ENCODE peak calls at places on chromosomes 7 and 10, in eight cellular contexts. N is neural crest cell, G is tibial nerve, C is hepatocyte, W is GM20000, B is mammary epithelial cell, P is spleen, Z is dorsolateral prefrontal cortex. Q is an unnamed sample.

GRCh38 chr10:124212702-124213101 is 119.3 kb upstream of the CHST15 start:
- DNase-seq in N (no peak), G (no peak), C (no peak), W (no peak), B (no peak), P (no peak), Z (no peak), Q (no peak)

GRCh38 chr10:35412900-35413491 is 76.7 kb downstream of the CCNY start:
- DNase-seq in N (no peak), G (no peak), C (no peak), W (no peak), B (peak), P (no peak), Z (no peak), Q (no peak)

GRCh38 chr7:74280985-74281384 is 8.2 kb upstream of the CLIP2 start:
- DNase-seq in N (no peak), G (no peak), C (no peak), W (no peak), B (no peak), P (no peak), Z (no peak), Q (no peak)

GRCh38 chr10:14190702-14191101 is 140.0 kb downstream of the FRMD4A start:
- DNase-seq in N (no peak), G (no peak), C (no peak), W (no peak), B (no peak), P (no peak), Z (no peak), Q (no peak)

GRCh38 chr7:64639267-64640001 is 26.5 kb upstream of the ZNF107 start:
- DNase-seq in N (no peak), G (no peak), C (no peak), W (no peak), B (peak), P (no peak), Z (no peak), Q (no peak)

GRCh38 chr7:92639213-92639896 is 49.2 kb upstream of the FAM133B start:
- DNase-seq in N (no peak), G (no peak), C (no peak), W (no peak), B (no peak), P (no peak), Z (no peak), Q (no peak)

GRCh38 chr10:5959581-5960069 is 17.7 kb downstream of the IL15RA start:
- DNase-seq in N (no peak), G (no peak), C (no peak), W (no peak), B (no peak), P (no peak), Z (peak), Q (no peak)

GRCh38 chr10:132687181-132687892 is 98.6 kb downstream of the NKX6-2 start:
- DNase-seq in N (no peak), G (no peak), C (no peak), W (no peak), B (no peak), P (peak), Z (peak), Q (no peak)

GRCh38 chr10:11437391-11438241 is 173.8 kb downstream of the USP6NL start:
- DNase-seq in N (no peak), G (no peak), C (no peak), W (no peak), B (no peak), P (no peak), Z (no peak), Q (no peak)

GRCh38 chr7:126856691-126857291 is 395.9 kb downstream of the GRM8 start:
- DNase-seq in N (no peak), G (no peak), C (peak), W (peak), B (peak), P (no peak), Z (no peak), Q (no peak)

GRCh38 chr10:79948976-79949722 is at the start of gene SFTPD:
- DNase-seq in N (no peak), G (no peak), C (peak), W (no peak), B (peak), P (no peak), Z (no peak), Q (no peak)

GRCh38 chr10:77286851-77287250 is 350.8 kb downstream of the KCNMA1 start:
- DNase-seq in N (no peak), G (no peak), C (no peak), W (no peak), B (no peak), P (no peak), Z (no peak), Q (no peak)

GRCh38 chr7:80284848-80285247 is 150.2 kb downstream of the GNAI1 start:
- DNase-seq in N (no peak), G (no peak), C (peak), W (no peak), B (peak), P (no peak), Z (no peak), Q (no peak)

GRCh38 chr10:11830836-11831519 is 7.8 kb downstream of the PROSER2 start:
- DNase-seq in N (no peak), G (no peak), C (peak), W (no peak), B (peak), P (no peak), Z (no peak), Q (no peak)

GRCh38 chr10:44205072-44205471 is 179.8 kb downstream of the CXCL12 start:
- DNase-seq in N (no peak), G (no peak), C (no peak), W (no peak), B (no peak), P (no peak), Z (no peak), Q (no peak)

GRCh38 chr7:51352174-51353145 is 35.9 kb upstream of the COBL start:
- DNase-seq in N (no peak), G (no peak), C (no peak), W (no peak), B (no peak), P (no peak), Z (no peak), Q (no peak)

GRCh38 chr10:113108180-113108835 is 158.3 kb downstream of the TCF7L2 start:
- DNase-seq in N (peak), G (no peak), C (no peak), W (no peak), B (no peak), P (no peak), Z (peak), Q (no peak)
- TF ChIP-seq CTCF in N (peak), G (peak), C (peak), W (peak), B (peak), P (no peak), Z (peak), Q (peak)

GRCh38 chr7:27586825-27587224 is 75.9 kb downstream of the HIBADH start:
- DNase-seq in N (no peak), G (no peak), C (no peak), W (peak), B (no peak), P (peak), Z (peak), Q (no peak)
- TF ChIP-seq CTCF in N (no peak), G (no peak), C (no peak), W (no peak), B (no peak), P (no peak), Z (peak), Q (no peak)

GRCh38 chr7:1950623-1951523 is 280.8 kb downstream of the ELFN1 start:
- DNase-seq in N (no peak), G (no peak), C (no peak), W (no peak), B (no peak), P (peak), Z (no peak), Q (no peak)
- TF ChIP-seq CTCF in N (no peak), G (no peak), C (no peak), W (no peak), B (no peak), P (no peak), Z (no peak), Q (no peak)

GRCh38 chr7:157018328-157018996 is 8.0 kb upstream of the MNX1 start:
- DNase-seq in N (no peak), G (no peak), C (no peak), W (no peak), B (no peak), P (no peak), Z (no peak), Q (no peak)

GRCh38 chr7:157020514-157021070 is 10.1 kb upstream of the MNX1 start:
- DNase-seq in N (no peak), G (no peak), C (peak), W (peak), B (no peak), P (no peak), Z (no peak), Q (no peak)

GRCh38 chr7:157019718-157020451 is 9.4 kb upstream of the MNX1 start:
- DNase-seq in N (no peak), G (no peak), C (peak), W (no peak), B (no peak), P (no peak), Z (no peak), Q (no peak)

GRCh38 chr7:157017639-157018327 is 7.3 kb upstream of the MNX1 start:
- DNase-seq in N (no peak), G (no peak), C (no peak), W (peak), B (no peak), P (no peak), Z (no peak), Q (no peak)

DNA sequence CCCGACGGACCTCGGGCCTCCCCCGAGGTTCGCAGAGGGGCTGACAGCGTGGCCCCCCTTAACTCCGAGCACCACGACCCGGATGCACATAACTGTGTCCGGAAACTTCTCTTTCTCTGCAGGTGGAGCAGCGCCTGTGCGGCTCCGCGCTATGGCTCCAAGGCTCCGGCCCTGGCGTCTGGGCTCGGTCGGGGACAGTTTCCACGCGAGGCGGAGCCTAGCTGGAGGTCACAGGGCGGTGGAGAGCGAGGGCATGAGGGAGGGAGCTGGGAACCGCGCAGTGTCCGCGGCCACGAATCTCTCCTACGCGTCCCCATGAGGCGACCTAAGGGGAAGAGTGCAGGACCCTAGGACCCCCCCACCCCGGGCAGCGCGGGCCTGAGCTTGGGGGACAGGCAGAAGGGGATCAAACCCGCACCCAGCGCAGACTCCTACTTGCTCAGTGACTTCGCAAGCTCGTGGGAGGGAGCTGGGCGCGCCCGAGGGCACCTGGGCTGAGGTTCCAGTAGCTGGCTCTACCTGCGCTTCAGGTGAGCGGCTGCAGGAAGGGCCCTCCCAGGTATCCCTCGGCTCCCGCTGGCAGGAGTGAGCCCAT is 8.6 kb upstream of the MNX1 start:
- DNase-seq in N (no peak), G (no peak), C (peak), W (peak), B (no peak), P (peak), Z (no peak), Q (no peak)
- TF ChIP-seq CTCF in N (no peak), G (no peak), C (no peak), W (no peak), B (no peak), P (no peak), Z (no peak), Q (no peak)

GRCh38 chr10:90965720-90966119 is 44.8 kb upstream of the ANKRD1 start:
- DNase-seq in N (no peak), G (no peak), C (no peak), W (no peak), B (no peak), P (no peak), Z (no peak), Q (no peak)

GRCh38 chr10:90966146-90966545 is 45.3 kb upstream of the ANKRD1 start:
- DNase-seq in N (no peak), G (no peak), C (no peak), W (no peak), B (no peak), P (no peak), Z (no peak), Q (no peak)

GRCh38 chr10:90968448-90969086 is 47.7 kb upstream of the ANKRD1 start:
- DNase-seq in N (no peak), G (no peak), C (no peak), W (no peak), B (peak), P (no peak), Z (no peak), Q (no peak)

GRCh38 chr10:90969148-90969547 is 48.3 kb upstream of the ANKRD1 start:
- DNase-seq in N (no peak), G (no peak), C (no peak), W (no peak), B (peak), P (no peak), Z (no peak), Q (no peak)

GRCh38 chr10:90967865-90968264 is 47.0 kb upstream of the ANKRD1 start:
- DNase-seq in N (no peak), G (no peak), C (no peak), W (no peak), B (no peak), P (no peak), Z (no peak), Q (no peak)
- TF ChIP-seq CTCF in N (no peak), G (no peak), C (no peak), W (no peak), B (no peak), P (no peak), Z (no peak), Q (no peak)

GRCh38 chr10:84783386-84783785 is 455.0 kb downstream of the CCSER2 start:
- DNase-seq in N (peak), G (no peak), C (peak), W (peak), B (peak), P (no peak), Z (no peak), Q (no peak)
- TF ChIP-seq CTCF in N (peak), G (peak), C (peak), W (peak), B (peak), P (no peak), Z (peak), Q (peak)

GRCh38 chr7:2474224-2474623 is 2.0 kb downstream of the GRIFIN start:
- DNase-seq in N (no peak), G (no peak), C (no peak), W (no peak), B (no peak), P (no peak), Z (no peak), Q (no peak)

GRCh38 chr7:2471022-2471329 is 5.2 kb downstream of the GRIFIN start:
- DNase-seq in N (no peak), G (no peak), C (no peak), W (no peak), B (peak), P (no peak), Z (no peak), Q (no peak)

GRCh38 chr7:2471396-2471795 is 4.8 kb downstream of the GRIFIN start:
- DNase-seq in N (no peak), G (no peak), C (no peak), W (no peak), B (peak), P (no peak), Z (no peak), Q (no peak)

GRCh38 chr7:2473496-2474180 is 2.6 kb downstream of the GRIFIN start:
- DNase-seq in N (no peak), G (no peak), C (no peak), W (no peak), B (no peak), P (no peak), Z (no peak), Q (no peak)

DNA sequence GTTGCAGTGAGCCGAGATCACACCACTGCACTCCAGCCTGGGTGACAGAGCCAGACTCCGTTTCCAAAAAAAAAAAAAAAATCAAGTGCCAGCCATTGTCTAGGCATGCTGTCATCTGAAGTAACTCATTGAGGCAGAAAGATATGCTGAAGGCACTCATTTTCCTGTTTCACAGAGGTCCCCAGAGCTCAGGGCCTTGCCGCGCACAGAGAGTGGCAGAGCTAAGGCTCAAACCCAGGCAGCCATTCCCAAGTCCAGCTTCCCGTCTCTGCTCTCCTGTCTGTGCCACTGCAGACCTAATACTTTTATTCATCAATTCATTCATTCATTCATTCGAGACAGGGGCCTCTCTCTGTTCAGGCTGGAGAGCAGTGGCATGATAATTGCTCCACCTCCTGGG is 3.5 kb downstream of the GRIFIN start:
- DNase-seq in N (no peak), G (no peak), C (no peak), W (no peak), B (no peak), P (no peak), Z (no peak), Q (no peak)
- TF ChIP-seq CTCF in N (no peak), G (no peak), C (no peak), W (no peak), B (no peak), P (no peak), Z (no peak), Q (no peak)

Q was measured in mesothelial cell of epicardium.